ENCODE peak calls at places on chromosome 1, in four cellular contexts. Z, Q, N and O are unnamed samples.

GRCh38 chr1:236345728-236346127 is 48.4 kb upstream of the EDARADD start:
- DNase-seq in Q (no peak), N (peak; percentile 50), Z (no peak), O (peak; percentile 19)

GRCh38 chr1:236141447-236142357 is 637 bp upstream of the GPR137B start:
- DNase-seq in Z (peak; percentile 51), N (no peak), Q (no peak), O (no peak)

GRCh38 chr1:31657020-31657804 is 12.5 kb upstream of the PEF1 start:
- DNase-seq in N (no peak), Z (no peak), Q (no peak), O (no peak)

GRCh38 chr1:178341218-178341956 is 155.4 kb downstream of the CLEC20A start:
- DNase-seq in Z (peak; percentile 72), Q (peak; percentile 82), N (no peak), O (no peak)

GRCh38 chr1:92916899-92917298 is 44.4 kb downstream of the DIPK1A start:
- DNase-seq in N (no peak), Z (no peak), Q (no peak), O (no peak)

GRCh38 chr1:89939059-89939570 is 55.8 kb upstream of the ZNF326 start:
- DNase-seq in Z (no peak), N (no peak), Q (no peak), O (no peak)

GRCh38 chr1:39566441-39567137 is 10.0 kb downstream of the PABPC4 start:
- DNase-seq in Q (no peak), Z (peak; percentile 90), N (no peak), O (no peak)

GRCh38 chr1:203556047-203556851 is 62.3 kb downstream of the OPTC start:
- DNase-seq in Q (no peak), N (no peak), Z (no peak), O (no peak)

GRCh38 chr1:7366286-7366954 is 404.7 kb upstream of the VAMP3 start:
- DNase-seq in Q (no peak), N (no peak), Z (no peak), O (no peak)

GRCh38 chr1:82604524-82604923 is 803.8 kb downstream of the ADGRL2 start:
- DNase-seq in N (no peak), Q (peak; percentile 15), Z (no peak), O (no peak)

GRCh38 chr1:156795787-156796186 is 20.9 kb downstream of the SH2D2A start:
- DNase-seq in Q (no peak), Z (no peak), N (no peak), O (no peak)

GRCh38 chr1:203480084-203480483 is 4.5 kb downstream of the PRELP start:
- DNase-seq in N (no peak), Q (no peak), Z (no peak), O (no peak)

GRCh38 chr1:94863297-94863911 is 43.2 kb downstream of the SLC44A3 start:
- DNase-seq in Z (no peak), N (no peak), Q (no peak), O (no peak)

GRCh38 chr1:32568929-32569328 is 29.7 kb downstream of the ZBTB8A start:
- DNase-seq in Z (no peak), N (no peak), Q (no peak), O (no peak)

GRCh38 chr1:24946861-24947658 is 17.0 kb upstream of the RUNX3 start:
- DNase-seq in Z (no peak), Q (no peak), N (no peak), O (no peak)

GRCh38 chr1:83999316-83999819 is 436 bp upstream of the TTLL7 start:
- DNase-seq in N (peak; percentile 83), Q (peak; percentile 44), Z (peak; percentile 78), O (no peak)

GRCh38 chr1:78375996-78376395 is 114.8 kb upstream of the PTGFR start:
- DNase-seq in N (no peak), Q (no peak), Z (no peak), O (no peak)

GRCh38 chr1:155859234-155859829 is at the start of gene SYT11:
- DNase-seq in Z (peak; percentile 95), Q (peak; percentile 81), N (peak; percentile 98), O (peak; percentile 98)

GRCh38 chr1:160607051-160608032 is 28.0 kb upstream of the CD84 start:
- DNase-seq in N (peak; percentile 86), Q (no peak), Z (peak; percentile 60), O (no peak)

GRCh38 chr1:87977145-87977544 is 648.5 kb downstream of the LMO4 start:
- DNase-seq in N (no peak), Q (no peak), Z (no peak), O (no peak)

DNA sequence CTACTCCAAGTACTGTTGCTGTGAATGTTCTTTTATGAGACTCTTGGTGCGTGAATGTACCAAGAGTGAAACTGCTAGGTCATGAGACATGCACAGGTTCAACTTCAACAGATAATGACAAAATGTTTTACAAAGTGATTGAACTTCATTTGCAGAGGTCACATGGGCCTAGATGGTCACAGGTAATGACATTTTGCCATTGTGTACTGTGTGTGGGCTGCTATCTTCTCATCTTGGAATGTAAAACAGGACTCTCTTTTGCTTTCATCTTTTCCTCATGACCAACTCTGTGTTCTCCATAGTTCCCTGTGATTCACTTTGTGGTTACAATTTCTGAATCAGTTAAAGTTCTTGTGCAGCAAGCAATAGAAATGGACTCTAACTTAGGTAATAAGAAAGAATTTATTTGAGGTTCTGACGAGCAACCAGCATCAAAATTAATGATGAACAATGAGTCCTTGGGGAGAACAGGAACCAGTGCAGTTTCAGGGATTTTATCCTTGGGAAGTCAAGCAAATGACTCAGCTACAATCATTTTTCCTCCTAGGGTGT is 16.2 kb upstream of the TSNAX start:
- DNase-seq in Z (no peak), Q (no peak), N (no peak), O (no peak)
- TF ChIP-seq EP300 in Z (no peak), Q (no peak), N (no peak), O (no peak)

GRCh38 chr1:11736746-11737639 is 1.1 kb downstream of the AGTRAP start:
- DNase-seq in Z (peak; percentile 55), N (peak; percentile 73), Q (no peak), O (peak; percentile 94)

GRCh38 chr1:11738783-11739182 is 2.8 kb downstream of the AGTRAP start:
- DNase-seq in Z (no peak), N (peak; percentile 31), Q (no peak), O (no peak)

GRCh38 chr1:11738096-11738495 is 2.2 kb downstream of the AGTRAP start:
- DNase-seq in N (no peak), Q (no peak), Z (no peak), O (no peak)

GRCh38 chr1:11735531-11735853 is 444 bp upstream of the AGTRAP start:
- DNase-seq in Q (no peak), Z (no peak), N (no peak), O (no peak)

DNA sequence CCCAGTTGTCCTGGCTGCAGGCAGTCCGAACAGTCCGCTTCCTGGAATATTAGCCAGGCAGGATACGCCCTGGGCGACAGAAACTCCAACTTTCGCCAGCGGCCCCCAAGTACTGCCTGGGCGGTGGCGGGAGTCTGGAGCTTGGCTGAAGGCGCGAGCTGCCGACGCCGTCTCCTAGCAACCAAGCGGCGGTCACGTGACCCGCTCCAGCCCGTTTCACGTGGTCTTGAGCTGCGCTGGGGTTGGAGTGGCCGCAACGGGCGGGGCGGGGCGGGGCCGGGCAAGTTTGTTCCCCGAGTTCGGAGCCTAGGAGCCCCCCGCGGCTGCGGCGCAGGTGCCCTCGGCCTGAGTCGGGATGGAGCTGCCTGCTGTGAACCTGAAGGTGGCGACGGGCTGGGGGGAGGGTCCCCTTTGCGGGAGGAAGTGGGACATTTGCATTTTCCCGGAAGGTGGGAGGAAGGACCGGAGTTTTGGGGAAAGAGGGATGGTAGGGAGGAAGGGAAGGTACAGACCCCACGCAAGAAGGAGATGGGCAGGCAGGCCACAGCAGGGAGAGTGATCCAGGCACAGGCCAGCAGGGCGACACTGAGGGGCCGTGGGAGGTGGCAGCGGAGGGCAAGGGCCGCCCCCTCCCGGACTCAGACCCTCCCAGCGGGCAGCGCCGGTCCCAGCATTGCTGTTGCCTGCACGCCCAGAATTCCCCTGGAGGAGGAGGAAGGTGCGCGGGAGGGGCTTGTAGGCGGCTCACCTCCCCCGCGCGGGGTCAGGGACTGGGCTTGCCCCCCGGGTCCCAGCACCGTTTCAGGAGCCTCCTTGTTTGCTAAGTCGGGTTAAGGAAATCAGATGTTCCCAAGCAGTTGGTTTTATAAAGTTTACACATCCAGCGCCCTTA is at the start of gene AGTRAP:
- DNase-seq in N (peak; percentile 99), Z (peak; percentile 97), Q (peak; percentile 79), O (peak; percentile 100)
- TF ChIP-seq EP300 in N (peak; percentile 27), Z (no peak), Q (peak; percentile 53), O (no peak)

DNA sequence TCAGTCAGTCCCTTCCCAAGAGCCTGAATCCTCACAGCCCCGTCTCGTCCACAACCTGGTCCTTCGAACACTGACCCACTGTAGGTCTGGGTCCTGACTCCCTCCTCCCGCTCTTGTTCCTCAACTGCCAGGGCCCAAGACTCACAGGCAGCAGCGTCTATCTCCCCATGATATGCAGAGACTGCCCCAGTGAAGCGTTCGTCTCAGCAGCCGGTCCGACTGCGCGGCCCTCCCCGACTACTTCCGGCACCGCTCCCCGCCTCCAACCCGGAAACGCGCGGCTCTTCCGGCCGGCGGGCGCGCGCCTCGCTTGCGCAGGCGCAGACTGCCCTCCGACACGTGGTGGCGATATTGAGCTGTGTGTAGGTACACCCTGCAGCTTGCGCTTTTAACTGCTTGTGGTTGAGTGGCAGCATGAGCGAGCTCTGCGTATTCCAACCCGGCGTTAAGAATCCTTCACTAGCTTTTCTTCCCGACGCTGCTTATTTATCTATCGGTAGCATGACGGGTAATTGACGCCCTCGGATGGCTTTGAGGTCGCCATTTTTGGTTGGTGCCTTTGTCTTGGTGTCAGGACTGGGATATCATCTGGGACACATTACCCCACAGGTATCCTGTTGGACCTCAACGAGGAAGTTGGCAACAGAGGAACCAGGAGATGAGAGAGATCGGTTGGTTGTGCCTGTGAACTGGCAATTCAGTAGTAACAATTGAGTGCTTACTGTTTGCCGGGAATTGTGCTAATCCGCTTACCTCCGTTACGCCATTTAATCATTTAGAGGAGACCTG is at the start of gene TAF12:
- DNase-seq in N (peak; percentile 98), Z (peak; percentile 94), Q (peak; percentile 92), O (peak; percentile 96)
- TF ChIP-seq EP300 in N (peak; percentile 27), Z (peak; percentile 41), Q (no peak), O (no peak)

GRCh38 chr1:147236959-147237791 is 5.3 kb upstream of the CHD1L start:
- DNase-seq in Q (no peak), N (no peak), Z (peak; percentile 61), O (no peak)

GRCh38 chr1:147238053-147238902 is 4.2 kb upstream of the CHD1L start:
- DNase-seq in N (no peak), Q (no peak), Z (no peak), O (no peak)

GRCh38 chr1:147236448-147236847 is 6.0 kb upstream of the CHD1L start:
- DNase-seq in N (no peak), Z (no peak), Q (no peak), O (peak; percentile 68)

GRCh38 chr1:147241955-147242448 is 482 bp upstream of the CHD1L start:
- DNase-seq in Z (no peak), N (peak; percentile 13), Q (no peak), O (no peak)

DNA sequence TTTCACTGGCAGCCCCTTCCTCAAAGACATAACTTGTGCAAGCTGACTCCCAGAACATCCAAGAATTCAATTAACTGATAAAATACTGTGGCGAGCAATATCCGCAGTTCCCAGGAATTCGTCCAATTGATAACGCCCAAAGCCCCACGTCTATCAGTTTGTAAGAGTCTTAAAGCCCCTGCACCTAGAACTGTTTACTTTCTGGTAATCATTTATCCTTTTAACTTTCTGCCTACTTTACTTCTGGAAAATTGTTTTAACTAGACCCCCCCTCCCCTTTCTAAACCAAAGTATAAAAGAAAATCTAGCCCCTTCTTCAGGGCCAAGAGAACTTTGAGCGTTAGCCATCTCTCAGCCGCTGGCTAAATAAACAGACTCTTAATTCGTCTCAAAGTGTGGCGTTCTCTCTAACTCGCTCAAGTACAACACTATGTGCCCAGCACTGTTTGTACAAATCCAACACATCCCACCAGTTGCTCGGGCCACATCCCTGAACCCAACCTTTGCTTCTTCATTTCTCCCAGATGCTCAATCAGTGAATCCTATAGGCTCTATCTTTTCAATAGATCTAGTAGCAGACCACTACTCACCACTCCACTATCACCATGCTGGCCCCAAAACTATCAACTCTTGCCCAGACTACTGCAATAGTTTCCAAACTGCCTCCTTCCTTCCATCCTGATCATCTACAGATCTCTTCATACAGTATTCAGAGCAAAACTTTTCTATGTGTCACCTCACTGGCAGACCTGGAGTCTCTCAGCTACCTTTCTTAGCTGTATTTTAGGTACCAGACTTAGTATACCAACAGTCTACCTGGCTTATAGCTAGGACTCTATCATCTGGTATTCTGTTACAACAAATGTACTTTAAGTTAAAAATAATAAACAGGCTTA is 3.3 kb upstream of the CHD1L start:
- DNase-seq in N (no peak), Q (no peak), Z (no peak), O (no peak)
- TF ChIP-seq EP300 in N (no peak), Q (no peak), Z (no peak), O (no peak)